ENCODE peak calls at places on chromosomes 12 and 14, in five cellular contexts. One of them, this sample, is unnamed.

GRCh38 chr12:42086021-42086420 is 58.7 kb downstream of the GXYLT1 start:
- DNase-seq in HepG2: no peak
- DNase-seq in K562: peak; percentile 21
- DNase-seq in H1: no peak
- DNase-seq in GM12878: no peak
- DNase-seq in this sample: no peak

GRCh38 chr12:62722971-62723680 is 211.8 kb downstream of the PPM1H start:
- DNase-seq in K562: no peak
- DNase-seq in GM12878: no peak
- DNase-seq in HepG2: no peak
- DNase-seq in H1: no peak
- DNase-seq in this sample: no peak

GRCh38 chr12:27645671-27646070 is 50.6 kb upstream of the REP15 start:
- DNase-seq in H1: no peak
- DNase-seq in K562: no peak
- DNase-seq in GM12878: no peak
- DNase-seq in HepG2: no peak
- DNase-seq in this sample: no peak

GRCh38 chr14:105944632-105945610 is 418.5 kb downstream of the TMEM121 start:
- DNase-seq in HepG2: peak; percentile 67
- DNase-seq in GM12878: no peak
- DNase-seq in H1: peak; percentile 44
- DNase-seq in K562: peak; percentile 70
- DNase-seq in this sample: no peak

GRCh38 chr14:22865424-22866215 is 5.9 kb upstream of the LRP10 start:
- DNase-seq in GM12878: no peak
- DNase-seq in K562: peak; percentile 72
- DNase-seq in HepG2: no peak
- DNase-seq in H1: peak; percentile 87
- DNase-seq in this sample: peak; percentile 84

GRCh38 chr12:132216354-132216987 is 72.2 kb downstream of the NOC4L start:
- DNase-seq in GM12878: no peak
- DNase-seq in H1: no peak
- DNase-seq in K562: no peak
- DNase-seq in HepG2: no peak
- DNase-seq in this sample: no peak

GRCh38 chr12:26126340-26127284 is 1.8 kb upstream of the BHLHE41 start:
- DNase-seq in H1: peak; percentile 85
- DNase-seq in HepG2: peak; percentile 28
- DNase-seq in GM12878: no peak
- DNase-seq in K562: peak; percentile 62
- DNase-seq in this sample: peak; percentile 83

GRCh38 chr14:54348001-54348611 is 48.7 kb upstream of the CDKN3 start:
- DNase-seq in H1: no peak
- DNase-seq in HepG2: peak; percentile 75
- DNase-seq in GM12878: no peak
- DNase-seq in K562: peak; percentile 65
- DNase-seq in this sample: no peak

GRCh38 chr12:30719060-30719459 is 23.4 kb upstream of the IPO8 start:
- DNase-seq in K562: no peak
- DNase-seq in H1: no peak
- DNase-seq in GM12878: no peak
- DNase-seq in HepG2: no peak
- DNase-seq in this sample: no peak

GRCh38 chr12:116750298-116750697 is 12.2 kb downstream of the RNFT2 start:
- DNase-seq in HepG2: no peak
- DNase-seq in H1: no peak
- DNase-seq in K562: no peak
- DNase-seq in GM12878: no peak
- DNase-seq in this sample: no peak

GRCh38 chr14:56378474-56378873 is 201.1 kb upstream of the TMEM260 start:
- DNase-seq in GM12878: no peak
- DNase-seq in K562: no peak
- DNase-seq in H1: no peak
- DNase-seq in HepG2: no peak
- DNase-seq in this sample: no peak

GRCh38 chr14:73784065-73784987 is 67.3 kb upstream of the PTGR2 start:
- DNase-seq in GM12878: no peak
- DNase-seq in K562: no peak
- DNase-seq in HepG2: no peak
- DNase-seq in H1: no peak
- DNase-seq in this sample: no peak

GRCh38 chr12:80551897-80552296 is 107.9 kb downstream of the PTPRQ start:
- DNase-seq in K562: no peak
- DNase-seq in GM12878: no peak
- DNase-seq in H1: no peak
- DNase-seq in HepG2: no peak
- DNase-seq in this sample: no peak

GRCh38 chr14:56718312-56718711 is 92.0 kb downstream of the OTX2 start:
- DNase-seq in HepG2: peak; percentile 50
- DNase-seq in H1: no peak
- DNase-seq in GM12878: no peak
- DNase-seq in K562: no peak
- DNase-seq in this sample: no peak

GRCh38 chr14:21860172-21860571 is 186.6 kb upstream of the OR4E1 start:
- DNase-seq in H1: peak; percentile 67
- DNase-seq in GM12878: no peak
- DNase-seq in HepG2: peak; percentile 30
- DNase-seq in K562: peak; percentile 37
- DNase-seq in this sample: peak; percentile 58

GRCh38 chr14:94014375-94014774 is 11.8 kb upstream of the OTUB2 start:
- DNase-seq in K562: no peak
- DNase-seq in H1: no peak
- DNase-seq in GM12878: no peak
- DNase-seq in HepG2: no peak
- DNase-seq in this sample: no peak

GRCh38 chr12:11836282-11836963 is 186.9 kb downstream of the ETV6 start:
- DNase-seq in K562: no peak
- DNase-seq in H1: no peak
- DNase-seq in HepG2: no peak
- DNase-seq in GM12878: peak; percentile 99
- DNase-seq in this sample: no peak

GRCh38 chr12:127987199-127987901 is 279.6 kb upstream of the TMEM132C start:
- DNase-seq in GM12878: no peak
- DNase-seq in HepG2: no peak
- DNase-seq in K562: peak; percentile 3
- DNase-seq in H1: no peak
- DNase-seq in this sample: no peak

GRCh38 chr14:72024043-72024407 is 91.8 kb downstream of the RGS6 start:
- DNase-seq in H1: peak; percentile 60
- DNase-seq in GM12878: peak; percentile 43
- DNase-seq in K562: peak; percentile 20
- DNase-seq in HepG2: peak; percentile 24
- DNase-seq in this sample: peak; percentile 44

GRCh38 chr14:24334431-24335271 is at the start of gene ADCY4:
- DNase-seq in K562: no peak
- DNase-seq in GM12878: no peak
- DNase-seq in HepG2: no peak
- DNase-seq in H1: peak; percentile 75
- DNase-seq in this sample: peak; percentile 41

GRCh38 chr12:18828987-18829386 is 91.1 kb downstream of the CAPZA3 start:
- DNase-seq in HepG2: no peak
- DNase-seq in GM12878: no peak
- DNase-seq in H1: no peak
- DNase-seq in K562: no peak
- DNase-seq in this sample: no peak

GRCh38 chr12:64392221-64392620 is 1.7 kb upstream of the C12orf56 start:
- DNase-seq in HepG2: no peak
- DNase-seq in K562: peak; percentile 40
- DNase-seq in GM12878: no peak
- DNase-seq in H1: no peak
- DNase-seq in this sample: no peak

GRCh38 chr12:112937741-112938719 is at the start of gene OAS3:
- DNase-seq in HepG2: peak; percentile 77
- DNase-seq in H1: peak; percentile 59
- DNase-seq in K562: peak; percentile 58
- DNase-seq in GM12878: peak; percentile 45
- DNase-seq in this sample: peak; percentile 41

GRCh38 chr12:25194211-25194610 is 749 bp downstream of the DNAI7 start:
- DNase-seq in K562: no peak
- DNase-seq in HepG2: no peak
- DNase-seq in GM12878: no peak
- DNase-seq in H1: no peak
- DNase-seq in this sample: no peak

GRCh38 chr12:101697930-101698781 is 716 bp downstream of the CHPT1 start:
- DNase-seq in K562: peak; percentile 49
- DNase-seq in H1: no peak
- DNase-seq in GM12878: no peak
- DNase-seq in HepG2: peak; percentile 22
- DNase-seq in this sample: no peak

GRCh38 chr12:94710933-94711332 is 60.6 kb upstream of the TMCC3 start:
- DNase-seq in H1: no peak
- DNase-seq in HepG2: peak; percentile 32
- DNase-seq in GM12878: no peak
- DNase-seq in K562: peak; percentile 27
- DNase-seq in this sample: peak; percentile 49

GRCh38 chr14:93719234-93719633 is 69.1 kb downstream of the PRIMA1 start:
- DNase-seq in K562: no peak
- DNase-seq in HepG2: no peak
- DNase-seq in H1: no peak
- DNase-seq in GM12878: no peak
- DNase-seq in this sample: no peak

GRCh38 chr12:49923878-49924610 is 20.3 kb upstream of the FAIM2 start:
- DNase-seq in H1: no peak
- DNase-seq in K562: no peak
- DNase-seq in GM12878: no peak
- DNase-seq in HepG2: no peak
- DNase-seq in this sample: no peak

GRCh38 chr12:46888568-46888967 is 62.8 kb upstream of the SLC38A4 start:
- DNase-seq in HepG2: no peak
- DNase-seq in GM12878: no peak
- DNase-seq in H1: no peak
- DNase-seq in K562: no peak
- DNase-seq in this sample: no peak

GRCh38 chr12:92404921-92405320 is 259.3 kb upstream of the BTG1 start:
- DNase-seq in HepG2: no peak
- DNase-seq in H1: no peak
- DNase-seq in K562: peak; percentile 88
- DNase-seq in GM12878: no peak
- DNase-seq in this sample: no peak

GRCh38 chr12:51864701-51865469 is 16.4 kb upstream of the FIGNL2 start:
- DNase-seq in H1: no peak
- DNase-seq in GM12878: no peak
- DNase-seq in K562: no peak
- DNase-seq in HepG2: no peak
- DNase-seq in this sample: no peak

GRCh38 chr12:7503686-7504085 is at the start of gene CD163:
- DNase-seq in HepG2: no peak
- DNase-seq in K562: no peak
- DNase-seq in GM12878: no peak
- DNase-seq in H1: no peak
- DNase-seq in this sample: no peak

GRCh38 chr14:80213602-80214001 is 2.3 kb upstream of the DIO2 start:
- DNase-seq in GM12878: no peak
- DNase-seq in H1: peak; percentile 53
- DNase-seq in K562: peak; percentile 2
- DNase-seq in HepG2: peak; percentile 47
- DNase-seq in this sample: peak; percentile 41

DNA sequence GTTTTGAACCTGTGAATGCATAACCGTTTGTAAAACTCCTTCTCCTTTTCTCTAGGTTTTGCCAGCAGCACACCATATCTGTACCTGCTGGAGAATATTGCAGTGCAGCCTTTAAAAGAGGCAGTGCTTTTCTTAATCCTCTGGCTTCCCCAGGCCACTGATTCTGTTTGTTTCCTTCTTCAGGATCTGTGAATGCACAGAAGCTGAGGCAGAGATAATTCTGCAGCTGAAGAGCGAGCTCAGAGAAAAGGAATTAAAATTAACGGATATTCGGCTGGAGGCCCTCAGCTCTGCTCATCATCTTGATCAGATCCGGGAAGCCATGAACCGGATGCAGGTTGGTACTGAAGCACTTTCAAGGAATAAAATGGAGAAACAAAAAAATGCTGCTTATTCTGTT is 348.7 kb downstream of the NAV3 start:
- DNase-seq in HepG2: no peak
- DNase-seq in GM12878: no peak
- DNase-seq in K562: no peak
- DNase-seq in H1: no peak
- DNase-seq in this sample: no peak
- TF ChIP-seq ATF3 in HepG2: no peak
- TF ChIP-seq ATF3 in GM12878: no peak
- TF ChIP-seq ATF3 in K562: no peak
- TF ChIP-seq ATF3 in H1: no peak
- TF ChIP-seq ATF3 in this sample: no peak

GRCh38 chr12:79247494-79247893 is 382.9 kb downstream of the SYT1 start:
- DNase-seq in HepG2: no peak
- DNase-seq in GM12878: no peak
- DNase-seq in K562: no peak
- DNase-seq in H1: no peak
- DNase-seq in this sample: no peak
- TF ChIP-seq ATF3 in HepG2: no peak
- TF ChIP-seq ATF3 in GM12878: no peak
- TF ChIP-seq ATF3 in K562: no peak
- TF ChIP-seq ATF3 in H1: no peak
- TF ChIP-seq ATF3 in this sample: no peak

DNA sequence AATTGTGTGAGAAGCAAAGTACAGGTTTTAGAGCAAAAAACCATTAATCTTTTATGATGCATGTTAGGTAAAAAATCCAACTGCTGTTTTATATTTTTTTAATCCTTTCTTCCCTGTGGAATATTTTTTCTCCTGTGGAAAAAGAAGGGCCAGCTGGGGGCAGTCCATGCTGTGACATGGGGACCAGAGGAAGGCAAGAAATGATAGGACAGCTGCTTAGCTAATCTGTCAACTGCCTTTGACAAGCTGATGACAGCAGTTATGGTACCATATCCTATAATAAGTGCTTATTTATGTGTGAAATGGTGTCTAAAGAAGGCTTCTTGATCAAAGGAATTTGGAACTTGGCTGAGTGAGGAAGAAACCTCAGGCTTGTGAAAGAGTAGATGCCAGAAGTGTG is 452.4 kb upstream of the NOVA1 start:
- DNase-seq in H1: no peak
- DNase-seq in HepG2: no peak
- DNase-seq in K562: no peak
- DNase-seq in GM12878: no peak
- DNase-seq in this sample: no peak
- TF ChIP-seq ATF3 in H1: no peak
- TF ChIP-seq ATF3 in HepG2: no peak
- TF ChIP-seq ATF3 in K562: no peak
- TF ChIP-seq ATF3 in GM12878: no peak
- TF ChIP-seq ATF3 in this sample: no peak

GRCh38 chr14:28348797-28349196 is 417.8 kb upstream of the FOXG1 start:
- DNase-seq in GM12878: no peak
- DNase-seq in H1: no peak
- DNase-seq in HepG2: no peak
- DNase-seq in K562: no peak
- DNase-seq in this sample: no peak

DNA sequence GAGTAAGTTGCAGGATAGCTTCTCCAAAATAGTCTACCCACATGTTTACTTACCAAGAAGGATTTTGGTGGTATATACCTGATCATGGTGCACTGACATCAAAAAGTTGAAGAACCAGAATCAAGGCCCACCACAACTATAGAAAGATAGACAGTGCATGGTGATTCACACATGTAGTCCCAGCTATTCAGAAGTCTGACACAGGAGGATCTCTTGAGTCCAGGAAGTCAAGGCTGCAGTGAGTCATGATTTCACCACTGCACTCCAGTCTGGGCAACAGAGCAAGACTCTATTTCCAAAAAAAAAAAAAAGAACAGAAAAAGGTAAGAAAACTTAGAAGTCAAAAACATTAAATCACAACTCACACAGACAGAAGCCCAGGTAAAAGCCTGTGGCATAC is 422.2 kb upstream of the FOXG1 start:
- DNase-seq in K562: no peak
- DNase-seq in GM12878: no peak
- DNase-seq in H1: no peak
- DNase-seq in HepG2: no peak
- DNase-seq in this sample: no peak
- TF ChIP-seq ATF3 in K562: no peak
- TF ChIP-seq ATF3 in GM12878: no peak
- TF ChIP-seq ATF3 in H1: no peak
- TF ChIP-seq ATF3 in HepG2: no peak
- TF ChIP-seq ATF3 in this sample: no peak

This sample was measured in WTC11.